ENCODE peak calls at places on chromosomes 7 and 10, in four cellular contexts. V is GM23248, A is SK-N-SH, Q is hepatocyte. R is an unnamed sample. For H3K9me2, the result is how much of the 10 kb centered on the place peaks cover.

GRCh38 chr10:44857363-44858016 is 53.6 kb upstream of the TMEM72 start:
- DNase-seq in A (peak), Q (peak), V (peak), R (peak)

GRCh38 chr10:44946201-44946600 is 13.4 kb upstream of the RASSF4 start:
- DNase-seq in Q (no peak), A (no peak), V (peak), R (no peak)

GRCh38 chr7:92850506-92850905 is 14.1 kb upstream of the CDK6 start:
- DNase-seq in Q (no peak), A (no peak), V (no peak), R (no peak)

GRCh38 chr7:87872356-87872755 is 3.8 kb downstream of the SLC25A40 start:
- DNase-seq in Q (no peak), V (no peak), A (no peak), R (no peak)

GRCh38 chr7:129748710-129749109 is 137.2 kb downstream of the NRF1 start:
- DNase-seq in Q (no peak), V (peak), A (peak), R (no peak)

GRCh38 chr10:88473989-88474883 is 108.9 kb downstream of the RNLS start:
- DNase-seq in A (no peak), V (no peak), Q (no peak), R (no peak)

GRCh38 chr10:87837445-87837844 is 19.4 kb upstream of the ATAD1 start:
- DNase-seq in V (no peak), Q (no peak), A (no peak), R (no peak)

GRCh38 chr7:22109761-22110160 is 164.1 kb upstream of the CDCA7L start:
- DNase-seq in A (peak), Q (peak), V (peak), R (peak)

GRCh38 chr7:31487071-31487470 is 26.8 kb upstream of the ITPRID1 start:
- DNase-seq in Q (no peak), V (no peak), A (no peak), R (no peak)

GRCh38 chr10:23370106-23370505 is 25.5 kb upstream of the C10orf67 start:
- DNase-seq in Q (peak), V (peak), A (no peak), R (no peak)

GRCh38 chr10:68925489-68925888 is 24.4 kb downstream of the DDX50 start:
- DNase-seq in V (no peak), A (no peak), Q (no peak), R (no peak)

GRCh38 chr7:55964802-55965470 is 551 bp downstream of the NIPSNAP2 start:
- DNase-seq in Q (no peak), V (peak), A (peak), R (peak)

GRCh38 chr10:130459851-130460490 is 323.8 kb downstream of the GLRX3 start:
- DNase-seq in V (no peak), A (no peak), Q (no peak), R (no peak)

GRCh38 chr7:19069842-19070241 is 47.6 kb downstream of the TWIST1 start:
- DNase-seq in A (no peak), Q (no peak), V (no peak), R (peak)

GRCh38 chr10:7405637-7406036 is 5.2 kb downstream of the SFMBT2 start:
- DNase-seq in A (no peak), Q (no peak), V (peak), R (no peak)

GRCh38 chr10:30813872-30814471 is 184.4 kb upstream of the LYZL2 start:
- DNase-seq in V (peak), A (no peak), Q (peak), R (peak)

GRCh38 chr7:50304911-50305621 is 550 bp downstream of the IKZF1 start:
- DNase-seq in Q (no peak), V (no peak), A (peak), R (no peak)

GRCh38 chr10:114073787-114074186 is 30.1 kb downstream of the ADRB1 start:
- DNase-seq in V (no peak), Q (no peak), A (no peak), R (no peak)

GRCh38 chr7:101984141-101984879 is 166.9 kb downstream of the CUX1 start:
- DNase-seq in V (peak), A (no peak), Q (no peak), R (peak)

GRCh38 chr10:15486404-15486803 is 115.3 kb upstream of the FAM171A1 start:
- DNase-seq in V (no peak), A (no peak), Q (no peak), R (no peak)

GRCh38 chr10:118595598-118596425 is at the start of gene PRLHR:
- DNase-seq in Q (peak), A (peak), V (peak), R (no peak)

GRCh38 chr10:95560288-95561199 is 627 bp downstream of the SORBS1 start:
- DNase-seq in A (peak), Q (peak), V (peak), R (peak)

GRCh38 chr7:29639386-29639785 is 75.8 kb downstream of the PRR15 start:
- DNase-seq in A (no peak), Q (no peak), V (no peak), R (no peak)

GRCh38 chr10:97948822-97949221 is 81.6 kb downstream of the CRTAC1 start:
- DNase-seq in V (no peak), A (no peak), Q (no peak), R (no peak)

GRCh38 chr7:141544831-141545230 is 6.4 kb upstream of the AGK start:
- DNase-seq in A (no peak), V (no peak), Q (no peak), R (no peak)

GRCh38 chr10:114537791-114538543 is 120.1 kb downstream of the ABLIM1 start:
- DNase-seq in V (no peak), Q (no peak), A (no peak), R (no peak)

GRCh38 chr10:104937528-104937927 is 296.4 kb downstream of the SORCS3 start:
- DNase-seq in V (peak), Q (no peak), A (no peak), R (peak)

GRCh38 chr7:121313793-121314676 is 14.8 kb upstream of the WNT16 start:
- DNase-seq in Q (peak), V (peak), A (no peak), R (no peak)
- H3K4me2 ChIP-seq in Q (peak), V (peak), A (no peak), R (peak)

GRCh38 chr7:155868955-155869783 is 56.9 kb upstream of the SHH start:
- DNase-seq in V (no peak), Q (no peak), A (no peak), R (no peak)
- H3K9me2 ChIP-seq in V (under half), Q (under half), A (under half), R (under half)

DNA sequence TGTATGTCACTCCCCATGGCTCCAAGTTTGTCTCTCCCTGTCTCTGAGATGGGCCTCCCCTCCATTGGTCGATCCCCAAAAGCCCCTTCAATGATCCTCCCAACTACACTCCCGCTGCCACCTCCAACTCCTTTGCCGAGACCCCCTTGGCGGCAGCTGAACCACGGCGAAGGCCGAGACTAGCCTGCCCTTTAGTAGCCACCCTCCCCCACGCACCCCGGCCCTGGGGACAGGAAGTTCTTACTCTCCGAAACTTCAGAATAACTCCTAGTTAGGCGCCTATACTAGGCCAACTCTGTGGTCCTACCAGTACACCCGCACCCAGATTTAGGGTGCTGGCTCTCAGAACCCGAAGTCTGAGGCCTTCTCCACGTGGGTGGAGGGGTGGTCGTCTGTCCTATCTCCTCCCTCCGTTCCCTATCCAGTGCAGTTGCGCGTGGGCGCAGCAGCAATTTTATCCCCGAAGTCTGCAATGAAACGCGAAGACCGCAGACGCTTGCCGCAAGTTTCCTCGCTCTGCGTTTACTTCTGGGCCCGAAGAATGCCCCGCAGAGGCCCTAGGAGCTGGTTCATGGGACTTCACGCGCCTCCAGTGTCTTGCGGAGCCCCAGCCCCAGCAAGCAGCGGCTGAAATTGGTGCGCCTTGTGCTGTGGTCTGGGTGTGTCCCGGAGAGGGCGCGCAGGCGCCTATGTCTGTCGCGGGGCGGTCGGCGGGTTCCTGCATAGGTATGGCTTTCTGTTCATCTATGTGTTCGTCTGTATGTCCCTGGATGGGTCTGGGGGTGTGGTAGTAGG is 82.6 kb upstream of the SLF2 start:
- DNase-seq in A (no peak), V (no peak), Q (no peak), R (no peak)
- H3K4me2 ChIP-seq in A (no peak), V (no peak), Q (no peak), R (no peak)

DNA sequence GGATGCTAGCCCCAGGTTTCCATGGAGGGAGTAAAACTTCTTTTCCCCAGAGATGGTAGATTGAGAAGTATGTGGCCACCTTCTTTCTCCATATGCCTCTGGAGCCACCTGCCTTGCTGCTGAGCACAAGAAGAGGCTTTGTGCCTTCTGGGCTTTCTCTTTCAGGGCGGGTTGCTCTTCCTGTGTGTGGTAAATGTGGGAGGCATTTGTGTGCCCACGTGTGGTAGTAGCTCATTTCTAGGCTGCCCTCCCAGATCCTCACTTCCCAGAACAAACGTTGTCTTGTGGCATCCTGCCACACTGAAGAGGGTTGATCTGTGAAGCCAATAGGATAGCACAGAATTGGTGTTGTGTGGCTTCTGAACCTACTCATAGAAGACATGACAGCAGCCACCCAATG is 342.0 kb upstream of the PODXL start:
- DNase-seq in V (peak), Q (no peak), A (no peak), R (peak)
- H3K9me2 ChIP-seq in V (under half), Q (under half), A (under half), R (under half)

GRCh38 chr10:125048101-125048864 is 106.4 kb downstream of the ZRANB1 start:
- DNase-seq in A (peak), Q (peak), V (peak), R (peak)
- H3K4me2 ChIP-seq in A (no peak), Q (no peak), V (no peak), R (no peak)

DNA sequence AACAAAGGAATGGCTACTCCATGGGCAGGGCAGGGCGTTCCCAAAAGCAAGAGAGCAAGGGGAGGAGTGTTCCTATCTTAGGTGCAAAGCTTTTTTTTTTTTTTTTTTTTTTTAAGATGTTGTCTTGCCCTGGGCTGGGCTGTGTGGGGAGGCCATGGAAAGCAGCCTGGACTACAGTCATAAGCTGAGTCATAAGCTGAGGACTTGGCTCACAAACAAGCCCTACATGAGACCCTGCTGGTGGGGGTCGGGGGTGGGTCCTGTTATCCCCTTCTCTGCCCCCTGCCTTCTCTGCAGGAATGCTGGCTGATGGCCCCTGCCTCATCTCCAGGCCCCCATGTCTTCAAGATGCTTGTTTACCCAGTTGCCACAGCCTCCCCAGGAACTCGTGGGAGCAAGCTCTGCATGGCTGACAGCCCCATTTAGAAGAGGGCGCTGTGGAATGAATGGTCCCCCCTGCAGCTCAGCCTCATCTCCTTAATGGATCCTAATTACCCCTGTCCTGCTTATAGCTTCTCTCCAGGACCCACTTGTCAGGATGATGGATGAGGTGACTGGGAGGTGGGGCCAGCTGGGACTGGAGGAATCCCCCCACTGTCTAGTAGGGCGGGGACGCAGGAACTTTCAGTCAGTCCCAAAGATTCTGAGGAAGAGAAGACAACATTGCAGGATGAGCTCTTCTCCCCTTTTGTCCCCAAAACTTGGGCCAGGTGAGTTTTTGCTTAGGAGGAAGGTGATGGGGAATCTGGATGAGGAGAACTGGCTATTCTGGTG is 340.8 kb upstream of the PODXL start:
- DNase-seq in Q (no peak), A (peak), V (peak), R (peak)
- H3K9me2 ChIP-seq in Q (under half), A (under half), V (under half), R (under half)

DNA sequence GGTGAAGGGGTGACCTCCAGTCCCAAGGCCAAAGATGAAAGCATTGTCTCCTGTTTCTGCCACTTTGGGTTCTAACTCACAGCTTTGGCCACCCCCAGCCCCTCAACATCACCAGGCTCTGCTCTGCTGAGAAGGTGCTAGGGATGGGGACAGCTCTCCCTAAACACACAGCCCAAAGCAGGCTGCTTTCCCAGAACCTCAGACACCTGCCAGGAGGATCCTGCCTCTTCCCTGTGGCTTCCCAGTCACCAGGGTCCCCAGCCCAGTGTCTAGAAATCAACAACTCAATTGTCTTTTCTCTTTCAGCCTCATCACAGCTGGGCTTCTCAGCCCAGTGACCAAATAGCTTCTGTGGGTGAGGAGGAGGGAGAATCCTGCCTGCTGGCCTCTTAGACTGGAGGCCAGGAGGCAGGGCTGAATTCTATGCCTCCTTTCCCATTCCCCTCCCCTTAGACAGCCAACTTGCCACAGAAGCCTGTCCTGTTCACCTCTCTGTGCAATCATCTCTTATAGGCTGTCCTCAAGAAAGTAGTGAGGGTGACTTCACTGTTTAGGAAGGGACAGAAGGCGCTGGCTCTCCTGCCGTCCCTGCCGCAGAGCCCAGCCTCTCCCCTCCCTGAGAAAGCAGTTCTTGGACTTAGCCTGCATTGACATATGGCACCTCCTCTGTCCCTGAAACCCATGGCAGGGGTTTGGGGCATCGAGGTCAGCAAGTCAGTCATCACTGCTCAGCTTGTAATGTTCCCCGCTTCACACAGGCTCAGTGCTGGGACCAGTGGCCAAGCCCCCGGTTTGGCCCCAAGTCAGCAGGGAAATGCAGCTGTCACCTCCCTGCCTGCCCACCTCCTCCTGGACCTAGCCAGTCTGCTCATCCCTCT is 3.7 kb downstream of the FGF8 start:
- DNase-seq in A (peak), Q (no peak), V (no peak), R (no peak)
- H3K4me2 ChIP-seq in A (no peak), Q (no peak), V (no peak), R (no peak)

GRCh38 chr7:54711900-54712595 is 47.0 kb downstream of the SEC61G start:
- DNase-seq in A (no peak), Q (no peak), V (no peak), R (no peak)

GRCh38 chr7:54709283-54709682 is 49.7 kb downstream of the SEC61G start:
- DNase-seq in Q (no peak), A (no peak), V (no peak), R (no peak)

DNA sequence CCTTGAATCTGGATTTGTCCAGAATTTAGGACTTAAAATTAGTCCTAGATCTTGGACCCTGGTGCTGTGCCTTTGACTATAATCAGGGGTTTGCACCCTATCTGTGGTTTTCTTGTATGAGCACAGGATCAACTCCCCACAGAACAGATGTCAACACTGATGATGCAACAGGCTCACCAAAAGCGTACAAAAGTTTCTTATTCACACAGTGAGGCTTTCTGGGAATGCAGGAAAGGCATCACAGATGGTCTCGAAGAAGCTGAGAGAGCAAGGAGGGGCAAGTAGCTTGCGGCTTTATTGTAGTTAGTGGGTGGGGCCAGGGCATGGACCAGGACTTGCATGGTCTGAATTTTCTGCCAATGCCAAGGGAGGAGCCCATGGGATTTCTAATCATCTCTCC is 46.2 kb downstream of the SEC61G start:
- DNase-seq in Q (no peak), A (no peak), V (no peak), R (no peak)
- H3K9me2 ChIP-seq in Q (under half), A (under half), V (under half), R (under half)

DNA sequence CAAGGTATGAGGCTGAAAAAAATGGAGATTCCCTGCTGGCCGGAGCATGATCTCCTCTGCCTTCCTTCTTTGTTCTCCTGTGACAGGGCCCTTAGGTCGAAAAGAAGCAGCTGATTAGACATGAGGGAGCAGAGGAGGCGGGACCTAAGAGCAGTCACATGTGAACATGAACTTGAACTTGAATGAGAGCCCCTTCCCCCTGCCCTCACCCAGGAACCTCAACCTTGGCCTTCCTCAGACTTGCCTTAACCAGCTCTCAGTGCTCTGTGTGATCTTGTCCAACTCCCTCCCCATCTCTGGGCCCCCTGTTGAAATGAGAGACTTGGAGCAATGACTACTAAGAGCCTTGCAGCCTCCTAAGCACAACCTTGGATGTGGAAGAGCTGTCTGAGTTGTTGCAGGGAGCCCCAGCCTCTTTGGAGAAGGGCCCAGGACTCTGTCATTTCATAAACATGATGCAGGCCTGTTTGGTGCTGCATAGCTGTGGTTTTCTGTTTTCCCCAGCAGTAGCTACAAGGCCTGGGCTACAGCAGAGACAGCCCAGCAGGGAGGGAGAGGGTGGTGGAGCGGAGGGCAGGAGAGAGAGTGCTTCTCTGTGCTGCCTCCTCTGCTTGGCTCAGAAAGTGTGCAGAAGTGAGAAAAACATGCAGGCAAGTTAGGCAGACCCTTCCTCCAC is 124.0 kb upstream of the ZMIZ1 start:
- DNase-seq in A (no peak), V (peak), Q (peak), R (peak)
- H3K4me2 ChIP-seq in A (peak), V (peak), Q (no peak), R (no peak)

R was measured in PC-3.